ENCODE peak calls at places on chromosomes 13 and 19, in six cellular contexts. S is astrocyte, I is lower leg skin, L is astrocyte of the cerebellum, R is midbrain, B is NCI-H345. M is an unnamed sample.

GRCh38 chr13:97282705-97283104 is 60.6 kb downstream of the MBNL2 start:
- DNase-seq in R (no peak), S (peak; percentile 44), L (no peak), I (no peak), B (no peak), M (no peak)

GRCh38 chr19:3279306-3279705 is 54.8 kb downstream of the CELF5 start:
- DNase-seq in B (no peak), I (no peak), S (no peak), L (no peak), R (no peak), M (no peak)

GRCh38 chr19:4328243-4328990 is 10.2 kb downstream of the STAP2 start:
- DNase-seq in S (peak; percentile 51), R (peak; percentile 94), B (peak; percentile 97), I (peak; percentile 52), L (peak; percentile 86), M (peak; percentile 98)

GRCh38 chr19:10118960-10119359 is 739 bp downstream of the EIF3G start:
- DNase-seq in B (no peak), S (no peak), R (no peak), L (no peak), I (no peak), M (no peak)

GRCh38 chr19:35299523-35300339 is 7.8 kb downstream of the MAG start:
- DNase-seq in S (no peak), I (no peak), L (no peak), B (no peak), R (peak; percentile 63), M (no peak)

GRCh38 chr19:49506575-49507105 is 5.8 kb upstream of the FCGRT start:
- DNase-seq in R (peak; percentile 48), S (no peak), L (no peak), B (peak; percentile 36), I (no peak), M (peak; percentile 67)

GRCh38 chr19:55146078-55146647 is 2.8 kb downstream of the TNNT1 start:
- DNase-seq in B (peak; percentile 67), L (no peak), S (no peak), I (no peak), R (no peak), M (no peak)

GRCh38 chr19:12788682-12789097 is 2.6 kb upstream of the JUNB start:
- DNase-seq in S (no peak), B (no peak), I (peak; percentile 72), R (no peak), L (no peak), M (peak; percentile 53)

GRCh38 chr19:16205205-16206045 is 7.7 kb downstream of the AP1M1 start:
- DNase-seq in B (no peak), L (no peak), I (no peak), S (no peak), R (no peak), M (no peak)

GRCh38 chr19:13029893-13030292 is 34.6 kb downstream of the NFIX start:
- DNase-seq in B (no peak), L (no peak), I (no peak), S (no peak), R (peak; percentile 77), M (peak; percentile 71)

GRCh38 chr13:29847501-29847983 is 2.9 kb downstream of the UBL3 start:
- DNase-seq in L (no peak), S (peak; percentile 45), B (peak; percentile 22), I (peak; percentile 36), R (peak; percentile 74), M (peak; percentile 75)

GRCh38 chr13:31485183-31485582 is 254.1 kb upstream of the RXFP2 start:
- DNase-seq in I (no peak), B (peak; percentile 32), L (no peak), R (no peak), S (no peak), M (no peak)

GRCh38 chr19:5292843-5293606 is 47.6 kb downstream of the PTPRS start:
- DNase-seq in R (peak; percentile 75), S (peak; percentile 52), B (peak; percentile 78), L (no peak), I (no peak), M (peak; percentile 80)

GRCh38 chr13:19845758-19846157 is 17.7 kb downstream of the ZMYM5 start:
- DNase-seq in B (no peak), R (no peak), I (no peak), S (peak; percentile 98), L (peak; percentile 90), M (no peak)

GRCh38 chr19:44685877-44686276 is 13.1 kb upstream of the CEACAM16 start:
- DNase-seq in S (peak; percentile 64), L (no peak), B (no peak), I (no peak), R (no peak), M (no peak)

GRCh38 chr19:16315825-16316505 is 8.7 kb upstream of the KLF2 start:
- DNase-seq in R (no peak), I (peak; percentile 71), B (no peak), S (peak; percentile 98), L (peak; percentile 89), M (no peak)

GRCh38 chr19:6925801-6926751 is 38.7 kb downstream of the ADGRE1 start:
- DNase-seq in S (no peak), L (no peak), R (no peak), I (no peak), B (no peak), M (peak; percentile 0)

GRCh38 chr19:15498910-15499309 is 9.4 kb upstream of the CYP4F22 start:
- DNase-seq in I (no peak), S (no peak), B (no peak), L (no peak), R (no peak), M (peak; percentile 7)

GRCh38 chr19:49672131-49672919 is 4.7 kb upstream of the PRMT1 start:
- DNase-seq in B (peak; percentile 56), I (no peak), L (peak; percentile 28), R (peak; percentile 76), S (peak; percentile 31), M (peak; percentile 84)

GRCh38 chr19:38252935-38253691 is 3.1 kb downstream of the PPP1R14A start:
- DNase-seq in L (no peak), S (no peak), I (no peak), R (peak; percentile 92), B (no peak), M (no peak)

GRCh38 chr13:38093425-38093824 is 223.9 kb upstream of the TRPC4 start:
- DNase-seq in I (no peak), B (no peak), L (no peak), S (no peak), R (no peak), M (no peak)